ENCODE peak calls at places on chromosomes 4 and X, in eight cellular contexts. S is tibial nerve, V is dorsolateral prefrontal cortex, G is GM13976, M is stomach, T is astrocyte, C is ovary, U is WERI-Rb-1. Z is an unnamed sample.

GRCh38 chr4:159384619-159385018 is 281.7 kb downstream of the RAPGEF2 start:
- DNase-seq in S (no peak), V (no peak), G (no peak), M (no peak), T (no peak), C (no peak), U (no peak), Z (no peak)

GRCh38 chrX:53768451-53769246 is 82.1 kb upstream of the HUWE1 start:
- DNase-seq in S (no peak), V (no peak), G (no peak), M (no peak), T (no peak), C (no peak), U (no peak), Z (no peak)

GRCh38 chr4:113998026-113998425 is 18.6 kb upstream of the ARSJ start:
- DNase-seq in S (no peak), V (no peak), G (no peak), M (no peak), T (no peak), C (no peak), U (no peak), Z (no peak)

GRCh38 chr4:94680131-94680862 is 77.5 kb upstream of the BMPR1B start:
- DNase-seq in S (no peak), V (no peak), G (no peak), M (no peak), T (no peak), C (no peak), U (no peak), Z (no peak)

GRCh38 chr4:93897559-93897958 is 69.0 kb downstream of the ATOH1 start:
- DNase-seq in S (no peak), V (no peak), G (peak; percentile 18), M (no peak), T (no peak), C (no peak), U (no peak), Z (no peak)

GRCh38 chr4:15345134-15345533 is 82.7 kb upstream of the C1QTNF7 start:
- DNase-seq in S (no peak), V (no peak), G (no peak), M (no peak), T (no peak), C (no peak), U (no peak), Z (no peak)

GRCh38 chr4:40423735-40424134 is 88.6 kb downstream of the CHRNA9 start:
- DNase-seq in S (no peak), V (no peak), G (no peak), M (no peak), T (peak; percentile 55), C (no peak), U (no peak), Z (no peak)

GRCh38 chr4:104986306-104986705 is 160.4 kb upstream of the TET2 start:
- DNase-seq in S (no peak), V (no peak), G (no peak), M (no peak), T (no peak), C (no peak), U (no peak), Z (no peak)

GRCh38 chr4:101321481-101322042 is 25.8 kb downstream of the PPP3CA start:
- DNase-seq in S (no peak), V (no peak), G (no peak), M (no peak), T (no peak), C (no peak), U (no peak), Z (no peak)

GRCh38 chr4:45350438-45350837 is 624.1 kb upstream of the GNPDA2 start:
- DNase-seq in S (no peak), V (no peak), G (peak; percentile 5), M (no peak), T (peak; percentile 0), C (no peak), U (no peak), Z (no peak)

GRCh38 chrX:68114573-68115199 is 318.6 kb downstream of the OPHN1 start:
- DNase-seq in S (no peak), V (no peak), G (no peak), M (no peak), T (peak; percentile 23), C (no peak), U (no peak), Z (no peak)

GRCh38 chrX:32877592-32877991 is 333.8 kb downstream of the DMD start:
- DNase-seq in S (no peak), V (no peak), G (no peak), M (no peak), T (peak; percentile 0), C (no peak), U (no peak), Z (no peak)

GRCh38 chr4:184514121-184514988 is 40.0 kb upstream of the IRF2 start:
- DNase-seq in S (peak; percentile 24), V (peak; percentile 91), G (peak; percentile 88), M (no peak), T (peak; percentile 86), C (peak; percentile 53), U (no peak), Z (no peak)

GRCh38 chr4:6724461-6725111 is 8.6 kb downstream of the BLOC1S4 start:
- DNase-seq in S (no peak), V (no peak), G (no peak), M (no peak), T (peak; percentile 67), C (no peak), U (no peak), Z (no peak)

GRCh38 chrX:23668335-23668734 is 1.0 kb downstream of the PRDX4 start:
- DNase-seq in S (no peak), V (no peak), G (peak; percentile 20), M (no peak), T (no peak), C (no peak), U (no peak), Z (no peak)

DNA sequence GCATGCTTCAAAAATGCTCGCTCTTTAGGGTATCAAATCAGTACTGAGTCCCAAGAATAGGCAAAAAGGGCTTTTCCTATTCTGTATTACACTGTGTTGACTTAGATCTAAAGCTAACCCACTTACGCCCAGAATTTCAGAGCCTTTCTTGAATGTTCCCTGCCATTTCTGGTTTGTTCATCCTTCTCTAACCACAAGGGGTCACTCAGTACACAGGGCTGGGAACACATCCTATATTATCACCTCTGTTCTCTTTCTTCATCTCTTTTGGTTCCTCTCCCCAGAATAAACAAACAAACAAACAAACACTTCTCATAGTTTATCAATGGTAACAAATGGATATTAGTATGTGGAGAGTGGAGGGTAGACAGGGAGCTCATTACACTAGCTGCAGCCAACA is 25.5 kb upstream of the MORC4 start:
- DNase-seq in S (no peak), V (no peak), G (peak; percentile 9), M (no peak), T (peak; percentile 2), C (no peak), U (no peak), Z (no peak)
- TF ChIP-seq CTCF in S (peak; percentile 31), V (peak; percentile 39), G (peak; percentile 37), M (no peak), T (peak; percentile 42), C (no peak), U (peak; percentile 60), Z (no peak)

GRCh38 chr4:73335717-73336116 is 68.4 kb upstream of the ALB start:
- DNase-seq in S (no peak), V (no peak), G (no peak), M (no peak), T (no peak), C (no peak), U (peak; percentile 51), Z (no peak)

GRCh38 chr4:73344106-73344505 is 60.0 kb upstream of the ALB start:
- DNase-seq in S (no peak), V (no peak), G (no peak), M (no peak), T (no peak), C (no peak), U (no peak), Z (no peak)

GRCh38 chr4:73345399-73345975 is 58.6 kb upstream of the ALB start:
- DNase-seq in S (no peak), V (no peak), G (no peak), M (no peak), T (no peak), C (no peak), U (no peak), Z (no peak)

GRCh38 chr4:73343432-73343831 is 60.7 kb upstream of the ALB start:
- DNase-seq in S (no peak), V (no peak), G (no peak), M (no peak), T (peak; percentile 1), C (no peak), U (no peak), Z (no peak)

DNA sequence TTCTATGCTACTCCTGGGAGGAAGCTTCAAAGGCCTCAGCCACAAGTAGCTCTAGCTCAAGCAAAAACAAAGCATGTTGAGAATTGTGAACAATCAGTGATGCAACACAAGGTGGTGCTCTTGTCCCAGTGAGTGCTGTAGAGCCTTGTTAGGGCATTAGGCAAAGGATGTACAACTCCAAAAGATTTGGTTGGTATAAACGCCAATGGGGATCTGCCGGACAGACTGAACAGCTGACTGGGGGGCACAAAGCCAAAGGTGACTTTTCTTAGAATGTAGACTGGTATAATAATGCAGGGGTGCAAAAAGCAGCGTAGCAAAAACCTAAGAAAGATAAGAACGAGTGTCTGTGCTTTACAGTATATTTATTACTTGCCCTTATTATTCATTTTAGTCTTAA is 62.6 kb upstream of the ALB start:
- DNase-seq in S (no peak), V (no peak), G (peak; percentile 47), M (peak; percentile 50), T (peak; percentile 32), C (peak; percentile 36), U (peak; percentile 51), Z (no peak)
- TF ChIP-seq CTCF in S (no peak), V (peak; percentile 67), G (peak; percentile 52), M (no peak), T (peak; percentile 54), C (no peak), U (peak; percentile 76), Z (peak; percentile 34)

GRCh38 chr4:8237256-8237989 is 32.1 kb upstream of the HTRA3 start:
- DNase-seq in S (no peak), V (no peak), G (no peak), M (no peak), T (no peak), C (no peak), U (no peak), Z (no peak)

GRCh38 chr4:8239226-8239625 is 30.3 kb upstream of the HTRA3 start:
- DNase-seq in S (no peak), V (no peak), G (no peak), M (no peak), T (no peak), C (no peak), U (no peak), Z (no peak)

GRCh38 chr4:8239661-8240060 is 29.9 kb upstream of the HTRA3 start:
- DNase-seq in S (no peak), V (no peak), G (no peak), M (no peak), T (no peak), C (no peak), U (no peak), Z (no peak)

GRCh38 chr4:8238061-8238511 is 31.5 kb upstream of the HTRA3 start:
- DNase-seq in S (no peak), V (no peak), G (no peak), M (peak; percentile 45), T (no peak), C (no peak), U (no peak), Z (no peak)

GRCh38 chr4:8238515-8239053 is 31.0 kb upstream of the HTRA3 start:
- DNase-seq in S (no peak), V (no peak), G (peak; percentile 66), M (no peak), T (no peak), C (no peak), U (peak; percentile 77), Z (no peak)
- TF ChIP-seq CTCF in S (peak; percentile 8), V (no peak), G (peak; percentile 23), M (no peak), T (no peak), C (no peak), U (peak; percentile 90), Z (no peak)

GRCh38 chr4:3232871-3233271 is 16.1 kb upstream of the MSANTD1 start:
- DNase-seq in S (no peak), V (no peak), G (no peak), M (no peak), T (no peak), C (no peak), U (no peak), Z (no peak)
- TF ChIP-seq CTCF in S (no peak), V (no peak), G (no peak), M (no peak), T (no peak), C (no peak), U (no peak), Z (no peak)